ENCODE peak calls at places on chromosomes 11 and 22, in six cellular contexts. M is immature natural killer cell, D is NCI-H460, Z is upper lobe of right lung, U is H9, E is heart right ventricle. N is an unnamed sample.

GRCh38 chr11:46527586-46527985 is 66.2 kb downstream of the AMBRA1 start:
- DNase-seq in Z (no peak), E (no peak), M (no peak), U (no peak), D (no peak), N (no peak)

GRCh38 chr11:64000026-64000739 is 13.9 kb downstream of the OTUB1 start:
- DNase-seq in Z (peak), M (peak), E (peak), U (peak), D (no peak), N (peak)

GRCh38 chr11:19844806-19845205 is 132.2 kb downstream of the NAV2 start:
- DNase-seq in Z (no peak), U (no peak), E (no peak), D (no peak), M (no peak), N (no peak)

GRCh38 chr11:112156153-112156552 is 7.7 kb downstream of the IL18 start:
- DNase-seq in M (no peak), U (no peak), E (no peak), Z (no peak), D (no peak), N (no peak)

GRCh38 chr11:2569321-2569721 is 124.5 kb downstream of the KCNQ1 start:
- DNase-seq in U (no peak), Z (peak), D (no peak), M (peak), E (no peak), N (no peak)

GRCh38 chr22:28955817-28956216 is 72.4 kb downstream of the ZNRF3 start:
- DNase-seq in Z (no peak), M (peak), D (no peak), E (no peak), U (no peak), N (peak)

GRCh38 chr11:36509265-36509664 is 807 bp downstream of the TRAF6 start:
- DNase-seq in E (no peak), M (no peak), U (no peak), D (no peak), Z (no peak), N (no peak)

GRCh38 chr11:33861911-33862310 is 30.0 kb downstream of the LMO2 start:
- DNase-seq in D (no peak), U (no peak), M (no peak), Z (no peak), E (no peak), N (no peak)

GRCh38 chr11:94602430-94603372 is 35.5 kb downstream of the PIWIL4 start:
- DNase-seq in E (peak), U (no peak), Z (peak), D (peak), M (no peak), N (peak)

GRCh38 chr22:37428649-37429586 is 1.6 kb upstream of the ELFN2 start:
- DNase-seq in M (peak), E (no peak), Z (no peak), U (peak), D (peak), N (peak)

GRCh38 chr11:59865031-59865430 is 1.3 kb downstream of the TCN1 start:
- DNase-seq in M (no peak), E (no peak), D (no peak), Z (no peak), U (no peak), N (no peak)

GRCh38 chr11:22787565-22788162 is 41.9 kb downstream of the SVIP start:
- DNase-seq in E (no peak), U (no peak), M (peak), D (peak), Z (no peak), N (peak)

N was measured in T-helper 9 cell.